ENCODE peak calls at places on chromosomes 4 and X, in four cellular contexts. I is SIG-M5, R is tibial artery, A is RKO. P is an unnamed sample.

GRCh38 chrX:47501226-47502071 is 18.4 kb upstream of the ZNF41 start:
- DNase-seq in A (no peak), R (no peak), I (no peak), P (no peak)

GRCh38 chr4:7963691-7964090 is 24.0 kb upstream of the AFAP1 start:
- DNase-seq in I (no peak), A (no peak), R (no peak), P (peak; percentile 24)

GRCh38 chrX:5823861-5824260 is 404.8 kb downstream of the NLGN4X start:
- DNase-seq in A (no peak), R (no peak), I (no peak), P (no peak)

GRCh38 chr4:165502919-165503907 is 124.4 kb downstream of the CPE start:
- DNase-seq in A (peak; percentile 12), I (no peak), R (no peak), P (no peak)

GRCh38 chrX:119757979-119758681 is at the start of gene SOWAHD:
- DNase-seq in A (no peak), R (peak; percentile 69), I (no peak), P (peak; percentile 69)

GRCh38 chr4:74675673-74676279 is 118.5 kb downstream of the BTC start:
- DNase-seq in I (no peak), R (no peak), A (peak; percentile 79), P (no peak)

GRCh38 chr4:67131224-67131623 is 414.1 kb downstream of the CENPC start:
- DNase-seq in A (no peak), I (no peak), R (no peak), P (no peak)

GRCh38 chrX:55451990-55452824 is at the start of gene MAGEH1:
- DNase-seq in A (no peak), R (peak; percentile 91), I (peak; percentile 50), P (peak; percentile 91)

GRCh38 chr4:153916273-153916755 is 127.4 kb upstream of the SFRP2 start:
- DNase-seq in I (no peak), A (no peak), R (no peak), P (no peak)

GRCh38 chr4:90745176-90745575 is 618.0 kb downstream of the CCSER1 start:
- DNase-seq in R (no peak), I (no peak), A (peak; percentile 7), P (no peak)

GRCh38 chrX:41116948-41117347 is 31.7 kb downstream of the USP9X start:
- DNase-seq in I (no peak), A (no peak), R (no peak), P (no peak)

GRCh38 chr4:81737865-81738559 is 266.3 kb upstream of the RASGEF1B start:
- DNase-seq in I (no peak), A (no peak), R (no peak), P (no peak)

GRCh38 chrX:48590203-48591103 is 6.8 kb upstream of the WDR13 start:
- DNase-seq in A (no peak), R (no peak), I (no peak), P (no peak)

GRCh38 chr4:187999406-187999932 is 3.9 kb downstream of the ZFP42 start:
- DNase-seq in R (no peak), A (no peak), I (no peak), P (no peak)

GRCh38 chr4:52510939-52511583 is 148.0 kb downstream of the USP46 start:
- DNase-seq in R (no peak), A (no peak), I (no peak), P (no peak)

GRCh38 chrX:103941201-103941975 is 21.0 kb upstream of the TMSB15B start:
- DNase-seq in A (peak; percentile 64), R (no peak), I (no peak), P (no peak)

GRCh38 chrX:96102997-96103396 is 581.6 kb upstream of the DIAPH2 start:
- DNase-seq in R (peak; percentile 80), I (no peak), A (no peak), P (peak; percentile 66)

GRCh38 chr4:132839070-132839469 is 310.0 kb upstream of the PCDH10 start:
- DNase-seq in A (no peak), I (no peak), R (no peak), P (no peak)

GRCh38 chr4:7970031-7970946 is 30.6 kb upstream of the AFAP1 start:
- DNase-seq in A (no peak), R (no peak), I (no peak), P (peak; percentile 55)

GRCh38 chr4:91267543-91267942 is 1036.2 kb upstream of the GRID2 start:
- DNase-seq in A (no peak), I (no peak), R (no peak), P (no peak)

GRCh38 chr4:83858121-83858520 is 322.2 kb downstream of the GPAT3 start:
- DNase-seq in I (no peak), R (no peak), A (no peak), P (no peak)

GRCh38 chrX:56788717-56789122 is 59.7 kb downstream of the NBDY start:
- DNase-seq in A (peak; percentile 76), I (no peak), R (no peak), P (no peak)